ENCODE peak calls at places on chromosome 5, in eight cellular contexts. U is spleen; P is colonic mucosa; W is sigmoid colon; H is fibroblast of lung; E is psoas muscle; L is neuronal stem cell; Z is CD8-positive, alpha-beta T cell. V is an unnamed sample.
A peak's percentile ranks its signal among the peaks of the same experiment; 100 is the strongest.

GRCh38 chr5:3594514-3595101 is 1.0 kb upstream of the IRX1 start:
- DNase-seq in U (no peak), P (no peak), W (no peak), H (peak; percentile 62), E (no peak), L (no peak), Z (no peak), V (peak; percentile 88)

GRCh38 chr5:163613150-163613442 is 107.7 kb downstream of the MAT2B start:
- DNase-seq in U (no peak), P (no peak), W (no peak), H (no peak), E (no peak), L (no peak), Z (no peak), V (no peak)

GRCh38 chr5:33611882-33612281 is 171.1 kb downstream of the TARS1 start:
- DNase-seq in U (no peak), P (no peak), W (no peak), H (peak; percentile 74), E (no peak), L (no peak), Z (no peak), V (no peak)

GRCh38 chr5:135154197-135154596 is 120.2 kb upstream of the PITX1 start:
- DNase-seq in U (no peak), P (no peak), W (no peak), H (no peak), E (no peak), L (no peak), Z (no peak), V (no peak)

GRCh38 chr5:163712011-163712410 is 206.6 kb downstream of the MAT2B start:
- DNase-seq in U (no peak), P (no peak), W (no peak), H (peak; percentile 6), E (no peak), L (no peak), Z (no peak), V (no peak)

GRCh38 chr5:91256142-91256524 is 127.0 kb downstream of the ARRDC3 start:
- DNase-seq in U (no peak), P (no peak), W (no peak), H (no peak), E (no peak), L (no peak), Z (no peak), V (no peak)

GRCh38 chr5:67305913-67306710 is 109.5 kb upstream of the CD180 start:
- DNase-seq in U (no peak), P (no peak), W (no peak), H (peak; percentile 46), E (no peak), L (no peak), Z (no peak), V (no peak)

GRCh38 chr5:30693326-30693725 is 500.2 kb upstream of the CDH6 start:
- DNase-seq in U (no peak), P (no peak), W (no peak), H (peak; percentile 0), E (no peak), L (no peak), Z (no peak), V (no peak)

GRCh38 chr5:14305045-14305444 is 161.9 kb downstream of the TRIO start:
- DNase-seq in U (no peak), P (no peak), W (no peak), H (peak; percentile 92), E (no peak), L (no peak), Z (no peak), V (no peak)

GRCh38 chr5:127041571-127041970 is 11.2 kb upstream of the MARCHF3 start:
- DNase-seq in U (no peak), P (no peak), W (no peak), H (peak; percentile 33), E (no peak), L (no peak), Z (no peak), V (no peak)

GRCh38 chr5:167720676-167721260 is 570.7 kb upstream of the WWC1 start:
- DNase-seq in U (no peak), P (no peak), W (no peak), H (peak; percentile 85), E (no peak), L (no peak), Z (no peak), V (no peak)

GRCh38 chr5:107808671-107809137 is 138.0 kb upstream of the EFNA5 start:
- DNase-seq in U (no peak), P (no peak), W (no peak), H (peak; percentile 12), E (no peak), L (peak; percentile 80), Z (no peak), V (peak; percentile 78)

GRCh38 chr5:109656829-109657228 is 32.9 kb upstream of the MAN2A1 start:
- DNase-seq in U (peak; percentile 85), P (peak; percentile 41), W (peak; percentile 68), H (peak; percentile 96), E (peak; percentile 35), L (no peak), Z (peak; percentile 23), V (no peak)

GRCh38 chr5:154985126-154985525 is 28.4 kb upstream of the KIF4B start:
- DNase-seq in U (no peak), P (no peak), W (no peak), H (no peak), E (no peak), L (no peak), Z (no peak), V (no peak)
- H3K36me3 ChIP-seq in U (no peaks in the 10 kb centered on the region), P (no peaks in the 10 kb centered on the region), W (no peaks in the 10 kb centered on the region), H (no peaks in the 10 kb centered on the region), E (no peaks in the 10 kb centered on the region), L (no peaks in the 10 kb centered on the region), Z (no peaks in the 10 kb centered on the region), V (no peaks in the 10 kb centered on the region)

GRCh38 chr5:55289808-55290207 is 17.7 kb downstream of the DHX29 start:
- DNase-seq in U (no peak), P (no peak), W (no peak), H (no peak), E (no peak), L (no peak), Z (no peak), V (no peak)
- H3K36me3 ChIP-seq in U (peaks cover 100% of the 10 kb centered on the region), P (peaks cover 34% of the 10 kb centered on the region), W (peaks cover 47% of the 10 kb centered on the region), H (peaks cover 12% of the 10 kb centered on the region), E (peaks cover 7% of the 10 kb centered on the region), L (peaks cover 3% of the 10 kb centered on the region), Z (peaks cover 38% of the 10 kb centered on the region), V (peaks cover 12% of the 10 kb centered on the region)

GRCh38 chr5:73909474-73909873 is 283.5 kb downstream of the ARHGEF28 start:
- DNase-seq in U (peak; percentile 71), P (no peak), W (no peak), H (no peak), E (no peak), L (no peak), Z (no peak), V (peak; percentile 30)
- H3K36me3 ChIP-seq in U (peaks cover 4% of the 10 kb centered on the region), P (no peaks in the 10 kb centered on the region), W (no peaks in the 10 kb centered on the region), H (peaks cover 4% of the 10 kb centered on the region), E (no peaks in the 10 kb centered on the region), L (no peaks in the 10 kb centered on the region), Z (no peaks in the 10 kb centered on the region), V (no peaks in the 10 kb centered on the region)

GRCh38 chr5:76705574-76705973 is 10.4 kb upstream of the F2R start:
- DNase-seq in U (no peak), P (no peak), W (no peak), H (no peak), E (no peak), L (no peak), Z (no peak), V (no peak)

GRCh38 chr5:76704131-76704663 is 11.7 kb upstream of the F2R start:
- DNase-seq in U (no peak), P (no peak), W (no peak), H (no peak), E (no peak), L (no peak), Z (no peak), V (no peak)

GRCh38 chr5:76701298-76701697 is 14.6 kb upstream of the F2R start:
- DNase-seq in U (no peak), P (no peak), W (no peak), H (peak; percentile 86), E (peak; percentile 28), L (no peak), Z (no peak), V (no peak)

GRCh38 chr5:76700571-76700970 is 15.4 kb upstream of the F2R start:
- DNase-seq in U (no peak), P (no peak), W (no peak), H (no peak), E (no peak), L (no peak), Z (no peak), V (no peak)

DNA sequence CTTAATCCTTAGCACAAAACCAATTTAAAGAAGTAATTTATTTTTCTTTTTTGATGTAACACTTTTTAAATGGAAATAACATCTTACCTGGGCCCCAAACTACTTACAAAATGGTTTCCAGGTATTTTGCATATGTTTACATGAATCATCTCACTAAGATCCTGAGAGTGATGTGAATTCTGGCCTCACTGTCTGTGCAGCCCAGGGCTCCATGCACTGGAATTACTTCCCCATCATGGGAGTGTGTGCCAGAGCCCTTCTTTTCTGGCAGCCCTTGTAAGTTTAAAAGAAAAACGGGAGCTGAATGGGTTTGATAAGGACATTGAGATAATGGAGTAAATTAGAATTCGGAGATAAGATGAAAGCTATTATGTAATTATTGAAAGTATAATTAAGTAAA is 12.2 kb upstream of the F2R start:
- DNase-seq in U (no peak), P (no peak), W (no peak), H (no peak), E (no peak), L (no peak), Z (no peak), V (no peak)
- H3K36me3 ChIP-seq in U (peaks cover 78% of the 10 kb centered on the region), P (no peaks in the 10 kb centered on the region), W (no peaks in the 10 kb centered on the region), H (no peaks in the 10 kb centered on the region), E (no peaks in the 10 kb centered on the region), L (no peaks in the 10 kb centered on the region), Z (peaks cover 23% of the 10 kb centered on the region), V (peaks cover 4% of the 10 kb centered on the region)

GRCh38 chr5:64766105-64766504 is 2.4 kb downstream of the SREK1IP1 start:
- DNase-seq in U (no peak), P (no peak), W (no peak), H (peak; percentile 25), E (no peak), L (no peak), Z (no peak), V (no peak)
- H3K36me3 ChIP-seq in U (peaks cover 38% of the 10 kb centered on the region), P (no peaks in the 10 kb centered on the region), W (no peaks in the 10 kb centered on the region), H (no peaks in the 10 kb centered on the region), E (no peaks in the 10 kb centered on the region), L (peaks cover 6% of the 10 kb centered on the region), Z (no peaks in the 10 kb centered on the region), V (peaks cover 6% of the 10 kb centered on the region)

GRCh38 chr5:146475190-146475801 is 28.2 kb downstream of the TCERG1 start:
- DNase-seq in U (no peak), P (no peak), W (no peak), H (no peak), E (no peak), L (no peak), Z (no peak), V (no peak)

GRCh38 chr5:146475906-146476305 is 28.8 kb downstream of the TCERG1 start:
- DNase-seq in U (no peak), P (no peak), W (no peak), H (peak; percentile 15), E (no peak), L (no peak), Z (no peak), V (no peak)

DNA sequence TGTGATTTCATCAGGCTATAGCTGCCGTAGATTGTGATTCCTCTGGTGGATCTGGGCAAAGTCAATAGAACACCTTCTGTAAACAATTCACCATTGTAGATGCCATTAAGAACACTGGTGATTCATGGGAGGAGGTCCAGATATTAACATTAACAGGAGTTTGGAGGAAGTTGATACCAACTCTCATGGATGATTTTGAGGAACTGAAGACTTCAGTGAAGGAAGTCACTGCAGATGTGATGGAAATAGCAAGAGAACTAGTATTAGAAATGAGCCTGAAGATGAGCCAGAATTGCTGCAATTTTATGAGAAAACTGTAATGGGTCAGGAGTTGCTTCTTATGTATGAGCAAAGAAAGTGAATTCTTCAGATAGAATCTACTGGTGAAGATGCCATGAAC is 26.9 kb downstream of the TCERG1 start:
- DNase-seq in U (no peak), P (no peak), W (no peak), H (no peak), E (no peak), L (no peak), Z (no peak), V (no peak)
- H3K36me3 ChIP-seq in U (peaks cover 100% of the 10 kb centered on the region), P (peaks cover 9% of the 10 kb centered on the region), W (peaks cover 25% of the 10 kb centered on the region), H (peaks cover 9% of the 10 kb centered on the region), E (peaks cover 14% of the 10 kb centered on the region), L (peaks cover 20% of the 10 kb centered on the region), Z (peaks cover 30% of the 10 kb centered on the region), V (peaks cover 23% of the 10 kb centered on the region)

V was measured in H7.